ENCODE peak calls at places on chromosomes 12 and 14, in four cellular contexts. N, A, I and D are unnamed samples.

GRCh38 chr12:115761784-115762183 is 515.7 kb downstream of the MED13L start:
- DNase-seq in N (peak), A (no peak), I (no peak), D (no peak)

GRCh38 chr12:1929241-1929984 is 11.0 kb upstream of the CACNA2D4 start:
- DNase-seq in N (no peak), A (peak), I (peak), D (no peak)

GRCh38 chr12:117595751-117596150 is 234.3 kb upstream of the NOS1 start:
- DNase-seq in N (no peak), A (no peak), I (no peak), D (no peak)

GRCh38 chr12:92546826-92547348 is 155.9 kb upstream of the PLEKHG7 start:
- DNase-seq in N (no peak), A (no peak), I (no peak), D (no peak)

GRCh38 chr14:76514599-76514998 is 138.7 kb downstream of the ESRRB start:
- DNase-seq in N (no peak), A (no peak), I (no peak), D (peak)

GRCh38 chr12:103839103-103839502 is 1.9 kb downstream of the NT5DC3 start:
- DNase-seq in N (no peak), A (no peak), I (no peak), D (no peak)

GRCh38 chr12:15856097-15856982 is 25.8 kb upstream of the STRAP start:
- DNase-seq in N (peak), A (no peak), I (peak), D (peak)

GRCh38 chr14:58492044-58492443 is 64.5 kb downstream of the KIAA0586 start:
- DNase-seq in N (no peak), A (no peak), I (no peak), D (no peak)

GRCh38 chr14:74260525-74261233 is 21.4 kb downstream of the VSX2 start:
- DNase-seq in N (no peak), A (no peak), I (no peak), D (no peak)

GRCh38 chr14:34060747-34061050 is 109.8 kb upstream of the EGLN3 start:
- DNase-seq in N (peak), A (no peak), I (no peak), D (no peak)
- H3K18ac ChIP-seq in N (peak), A (no peak), I (peak), D (no peak)

GRCh38 chr12:129825316-129825715 is 78.5 kb downstream of the TMEM132D start:
- DNase-seq in N (no peak), A (no peak), I (no peak), D (no peak)

GRCh38 chr12:129826273-129826672 is 77.6 kb downstream of the TMEM132D start:
- DNase-seq in N (peak), A (no peak), I (no peak), D (no peak)

GRCh38 chr12:129819391-129819790 is 84.4 kb downstream of the TMEM132D start:
- DNase-seq in N (no peak), A (no peak), I (no peak), D (no peak)

GRCh38 chr12:129827102-129827873 is 76.5 kb downstream of the TMEM132D start:
- DNase-seq in N (peak), A (no peak), I (no peak), D (no peak)

DNA sequence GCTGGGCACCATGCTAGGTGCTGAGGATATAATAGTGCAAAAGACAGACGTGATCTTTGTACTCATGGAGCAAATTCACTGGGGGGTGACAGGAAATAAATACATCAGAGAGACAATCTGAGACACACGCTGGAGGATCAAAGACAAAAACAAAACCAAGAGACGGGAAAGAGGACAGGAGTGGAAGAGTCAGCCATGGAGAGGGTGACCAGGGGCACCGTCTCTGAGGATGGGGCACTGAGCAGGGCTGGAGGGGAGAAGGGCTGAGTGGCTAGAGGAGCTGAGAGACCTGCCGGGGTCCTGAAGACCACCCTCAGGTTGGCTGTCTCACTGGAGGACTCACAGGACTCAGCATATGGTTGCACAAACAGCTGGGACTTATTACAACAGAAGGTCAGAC is 81.9 kb downstream of the TMEM132D start:
- DNase-seq in N (no peak), A (no peak), I (no peak), D (no peak)
- H4K5ac ChIP-seq in N (no peak), A (no peak), I (no peak), D (no peak)

DNA sequence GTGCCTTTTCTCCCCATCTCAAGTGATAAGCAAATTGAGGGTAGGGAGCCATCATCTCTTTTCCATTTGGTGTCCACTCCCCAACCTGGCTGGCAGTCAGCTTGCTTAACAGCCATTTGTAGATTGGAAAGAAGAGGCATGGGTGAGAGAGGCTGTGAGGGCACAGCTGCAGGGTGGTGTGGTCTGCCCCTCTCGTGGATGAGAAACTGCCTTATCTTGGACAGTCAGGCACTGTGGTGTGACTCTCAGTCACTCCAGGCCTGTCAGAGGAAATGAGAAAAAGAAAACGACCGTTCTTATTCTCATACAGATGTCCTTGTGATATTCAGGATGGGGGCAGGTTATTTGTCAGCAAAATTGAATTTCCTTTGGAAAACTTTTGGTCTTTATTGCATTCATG is 65.1 kb upstream of the SRSF5 start:
- DNase-seq in N (no peak), A (no peak), I (no peak), D (no peak)
- H3K18ac ChIP-seq in N (no peak), A (no peak), I (no peak), D (no peak)

DNA sequence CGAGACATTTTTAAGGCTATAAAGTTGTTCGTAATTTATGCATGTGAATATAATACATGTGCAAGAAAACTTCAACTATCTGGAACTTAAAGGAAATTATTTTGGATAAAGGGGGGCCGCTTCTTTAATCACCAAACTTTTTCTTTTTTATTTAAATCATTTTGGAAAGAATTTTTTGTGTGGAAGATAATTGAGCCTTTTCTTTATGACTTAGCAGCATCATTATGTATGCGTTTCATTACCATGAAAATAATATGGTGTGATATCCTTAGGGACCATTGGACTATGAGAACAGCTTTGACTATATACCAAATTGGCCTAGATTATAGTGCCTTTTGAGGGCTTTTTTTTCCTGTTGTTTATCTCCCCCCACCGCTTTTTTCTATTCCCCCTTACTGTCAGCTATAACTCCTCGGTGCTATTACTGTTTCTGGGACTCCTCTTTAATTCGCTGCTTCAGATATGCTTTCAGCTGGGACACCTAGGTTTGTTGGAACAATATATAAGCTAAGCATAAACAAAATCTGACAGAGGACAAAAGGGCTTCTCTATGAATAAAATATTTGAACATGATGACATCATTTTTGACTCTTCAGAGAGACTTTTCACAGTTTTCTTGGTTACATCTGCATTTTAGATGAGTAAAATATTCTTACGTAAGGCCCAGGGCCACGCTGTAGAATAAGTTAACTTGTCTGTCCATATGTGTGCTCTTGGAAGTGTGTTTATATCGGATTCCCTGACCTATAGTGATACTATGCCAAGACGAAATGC is 392.7 kb downstream of the NPAS3 start:
- DNase-seq in N (no peak), A (no peak), I (no peak), D (no peak)
- H4K5ac ChIP-seq in N (no peak), A (no peak), I (no peak), D (no peak)

GRCh38 chr12:26010293-26010821 is 51.9 kb downstream of the RASSF8 start:
- DNase-seq in N (no peak), A (no peak), I (no peak), D (no peak)
- H3K18ac ChIP-seq in N (no peak), A (peak), I (no peak), D (peak)

DNA sequence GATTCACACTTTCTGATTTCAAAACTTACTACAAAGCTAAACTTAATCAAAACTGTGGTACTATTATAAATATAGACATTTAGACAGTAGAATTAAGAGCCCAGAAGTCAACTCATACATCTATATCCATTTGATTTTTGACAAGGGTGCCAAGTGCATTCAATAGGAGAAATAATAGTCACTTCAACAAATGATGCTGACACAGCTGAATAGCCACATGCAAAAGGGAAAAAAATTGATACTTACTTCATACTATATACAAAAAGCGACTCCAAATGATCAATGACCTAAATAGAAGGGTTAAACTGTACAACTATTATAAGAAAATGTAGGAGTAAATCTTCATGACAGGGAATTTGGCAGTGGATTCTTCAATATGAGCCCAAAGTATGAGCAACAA is 40.7 kb upstream of the SYT10 start:
- DNase-seq in N (no peak), A (no peak), I (no peak), D (no peak)
- H4K5ac ChIP-seq in N (no peak), A (no peak), I (no peak), D (no peak)

GRCh38 chr14:104657563-104658324 is 31.7 kb upstream of the INF2 start:
- DNase-seq in N (no peak), A (no peak), I (no peak), D (no peak)
- H3K18ac ChIP-seq in N (no peak), A (no peak), I (no peak), D (no peak)

DNA sequence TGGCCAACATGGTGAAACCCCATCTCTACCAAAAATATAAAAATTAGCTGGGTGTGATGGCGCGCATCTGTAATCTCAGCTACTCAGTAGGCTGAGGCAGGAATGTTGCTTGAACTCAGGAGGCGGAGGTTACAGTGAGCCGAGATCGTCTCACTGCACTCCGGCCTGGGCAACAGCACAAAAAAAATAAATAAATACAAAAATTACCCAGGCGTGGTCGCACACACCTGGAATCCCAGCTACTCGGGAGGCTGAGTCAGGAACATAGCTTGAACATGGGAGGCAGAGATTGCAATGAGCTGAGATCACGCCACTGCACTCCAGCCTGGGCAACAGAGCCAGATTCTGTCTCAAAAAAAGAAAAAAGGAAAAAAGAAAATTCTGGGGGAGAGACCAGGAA is 80.1 kb downstream of the PHETA1 start:
- DNase-seq in N (no peak), A (no peak), I (no peak), D (no peak)
- H4K5ac ChIP-seq in N (no peak), A (no peak), I (no peak), D (no peak)

GRCh38 chr14:72604133-72604532 is 289.8 kb downstream of the DPF3 start:
- DNase-seq in N (no peak), A (no peak), I (no peak), D (no peak)

GRCh38 chr14:72603639-72604038 is 290.3 kb downstream of the DPF3 start:
- DNase-seq in N (no peak), A (no peak), I (no peak), D (no peak)

GRCh38 chr14:72606879-72607278 is 287.0 kb downstream of the DPF3 start:
- DNase-seq in N (no peak), A (no peak), I (no peak), D (no peak)

GRCh38 chr14:72605921-72606220 is 288.0 kb downstream of the DPF3 start:
- DNase-seq in N (no peak), A (no peak), I (no peak), D (no peak)

DNA sequence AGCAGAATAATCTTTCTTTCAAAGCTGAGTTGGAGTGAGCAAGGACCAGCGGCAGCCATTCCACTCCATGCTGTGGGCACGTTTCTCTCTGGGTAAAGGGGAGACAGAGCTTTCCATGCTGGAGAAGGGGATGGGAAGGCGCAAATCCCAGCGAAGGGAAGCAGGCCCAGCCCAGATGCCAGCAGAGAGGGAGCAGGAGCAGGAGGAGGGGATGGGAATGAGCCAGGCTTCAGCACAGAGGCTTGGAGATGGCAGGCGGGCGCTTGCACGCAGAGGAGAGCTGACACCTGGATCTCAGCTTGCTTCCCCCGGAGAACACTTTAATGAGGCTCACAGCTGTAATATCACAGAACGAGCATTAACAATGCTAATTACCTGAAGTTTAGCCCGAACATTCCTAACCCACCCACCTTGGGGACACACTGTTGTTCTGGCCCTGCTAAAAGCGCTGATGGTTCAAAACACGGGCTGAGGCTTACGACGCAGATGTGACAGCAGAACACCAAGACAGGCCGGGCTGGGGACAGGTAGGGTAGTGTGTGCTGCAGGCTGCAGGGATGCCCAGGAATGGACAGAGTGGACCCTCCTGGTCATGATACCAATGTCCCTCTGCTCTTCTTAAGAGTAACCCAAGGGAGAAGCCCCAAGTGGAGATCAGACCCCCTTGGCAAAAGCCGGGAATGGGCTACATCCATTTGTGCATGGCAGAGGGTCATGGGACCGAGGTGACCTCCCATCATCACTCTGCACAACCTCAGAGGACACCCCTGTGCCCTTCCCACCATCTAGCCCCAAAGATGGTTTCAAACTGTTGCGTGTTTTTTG is 288.6 kb downstream of the DPF3 start:
- DNase-seq in N (no peak), A (no peak), I (peak), D (no peak)
- H3K18ac ChIP-seq in N (no peak), A (no peak), I (no peak), D (no peak)

GRCh38 chr14:42113358-42114070 is 506.8 kb downstream of the LRFN5 start:
- DNase-seq in N (no peak), A (no peak), I (no peak), D (no peak)

GRCh38 chr14:42110167-42110566 is 503.5 kb downstream of the LRFN5 start:
- DNase-seq in N (peak), A (peak), I (no peak), D (peak)

GRCh38 chr14:42111355-42111754 is 504.7 kb downstream of the LRFN5 start:
- DNase-seq in N (no peak), A (no peak), I (no peak), D (no peak)

DNA sequence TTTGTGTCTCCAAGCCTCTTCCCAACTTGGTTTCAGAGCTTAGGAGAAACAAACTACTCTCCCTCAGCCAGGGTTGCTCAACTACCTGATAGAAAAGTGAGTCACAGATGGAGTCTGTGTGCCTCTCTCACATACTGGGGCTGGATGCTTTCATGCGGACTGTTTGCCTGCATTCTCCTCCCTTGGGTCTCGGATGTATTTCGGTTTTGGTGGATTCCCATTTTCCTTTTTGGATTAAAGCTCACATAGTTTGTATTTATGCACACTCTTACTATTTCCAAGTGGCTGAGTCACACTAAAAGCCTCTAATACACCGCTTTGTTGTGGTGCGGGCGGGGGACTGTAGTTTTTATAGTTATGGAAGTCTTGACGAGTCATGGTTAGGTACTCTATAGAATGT is 505.4 kb downstream of the LRFN5 start:
- DNase-seq in N (no peak), A (no peak), I (no peak), D (peak)
- H4K5ac ChIP-seq in N (no peak), A (no peak), I (no peak), D (no peak)